ENCODE peak calls at places on chromosomes 12 and 14, in ten cellular contexts. J is brain microvascular endothelial cell, D is lower leg skin, S is bronchial epithelial cell, Q is GM13976, Z is left lung, M is IMR-90, W is foreskin keratinocyte, H is psoas muscle, U is HFFc6. O is an unnamed sample.

GRCh38 chr12:25808604-25809003 is 149.9 kb upstream of the RASSF8 start:
- DNase-seq in J (no peak), D (no peak), S (no peak), Q (no peak), Z (no peak), M (no peak), W (no peak), H (no peak), U (no peak), O (no peak)

GRCh38 chr12:15621140-15621539 is 168.0 kb downstream of the EPS8 start:
- DNase-seq in J (no peak), D (no peak), S (no peak), Q (no peak), Z (no peak), M (no peak), W (no peak), H (no peak), U (no peak), O (no peak)

GRCh38 chr12:99427104-99427503 is 220.4 kb upstream of the GARIN6 start:
- DNase-seq in J (no peak), D (no peak), S (no peak), Q (no peak), Z (no peak), M (no peak), W (no peak), H (no peak), U (no peak), O (no peak)

GRCh38 chr12:75366629-75367028 is 24.3 kb upstream of the GLIPR1L2 start:
- DNase-seq in J (peak), D (no peak), S (no peak), Q (no peak), Z (no peak), M (peak), W (no peak), H (no peak), U (no peak), O (no peak)

GRCh38 chr14:81511110-81511900 is 22.3 kb downstream of the SEL1L start:
- DNase-seq in J (no peak), D (no peak), S (no peak), Q (no peak), Z (no peak), M (no peak), W (no peak), H (no peak), U (no peak), O (no peak)

GRCh38 chr14:44962573-44963528 is 861 bp downstream of the TOGARAM1 start:
- DNase-seq in J (peak), D (peak), S (peak), Q (no peak), Z (peak), M (peak), W (peak), H (peak), U (peak), O (no peak)

GRCh38 chr14:93953263-93953662 is 23.1 kb downstream of the ASB2 start:
- DNase-seq in J (no peak), D (no peak), S (no peak), Q (peak), Z (no peak), M (no peak), W (no peak), H (no peak), U (no peak), O (no peak)

GRCh38 chr14:65412881-65413738 is 580 bp downstream of the FUT8 start:
- DNase-seq in J (peak), D (peak), S (peak), Q (peak), Z (peak), M (peak), W (peak), H (peak), U (peak), O (no peak)

GRCh38 chr12:66020481-66020880 is 110.1 kb downstream of the LLPH start:
- DNase-seq in J (no peak), D (no peak), S (no peak), Q (no peak), Z (no peak), M (no peak), W (no peak), H (no peak), U (no peak), O (no peak)

GRCh38 chr12:117063162-117063911 is 35.9 kb downstream of the TESC start:
- DNase-seq in J (no peak), D (no peak), S (no peak), Q (peak), Z (peak), M (no peak), W (no peak), H (no peak), U (no peak), O (no peak)

GRCh38 chr12:5073054-5073453 is 29.4 kb downstream of the KCNA5 start:
- DNase-seq in J (no peak), D (no peak), S (no peak), Q (no peak), Z (no peak), M (no peak), W (no peak), H (no peak), U (no peak), O (no peak)

GRCh38 chr12:89306827-89307498 is 45.3 kb downstream of the DUSP6 start:
- DNase-seq in J (no peak), D (no peak), S (peak), Q (no peak), Z (no peak), M (no peak), W (peak), H (no peak), U (no peak), O (no peak)

GRCh38 chr14:102498005-102498677 is 11.4 kb downstream of the ANKRD9 start:
- DNase-seq in J (no peak), D (no peak), S (no peak), Q (no peak), Z (no peak), M (no peak), W (no peak), H (peak), U (no peak), O (no peak)
- TF ChIP-seq CTCF in J (peak), D (no peak), S (peak), Q (no peak), Z (no peak), M (no peak), W (peak), H (peak), U (peak), O (no peak)

GRCh38 chr14:22875003-22875747 is 3.6 kb downstream of the LRP10 start:
- DNase-seq in J (no peak), D (no peak), S (no peak), Q (no peak), Z (no peak), M (no peak), W (no peak), H (no peak), U (no peak), O (no peak)

GRCh38 chr14:22870811-22871199 is 735 bp upstream of the LRP10 start:
- DNase-seq in J (no peak), D (no peak), S (no peak), Q (no peak), Z (no peak), M (no peak), W (no peak), H (no peak), U (no peak), O (no peak)

GRCh38 chr14:22871200-22871961 is at the start of gene LRP10:
- DNase-seq in J (peak), D (peak), S (peak), Q (peak), Z (peak), M (peak), W (peak), H (peak), U (peak), O (no peak)

GRCh38 chr14:22871962-22872832 is 657 bp downstream of the LRP10 start:
- DNase-seq in J (peak), D (peak), S (peak), Q (peak), Z (peak), M (peak), W (peak), H (peak), U (peak), O (peak)

GRCh38 chr14:22872833-22873520 is 1.4 kb downstream of the LRP10 start:
- DNase-seq in J (no peak), D (no peak), S (peak), Q (no peak), Z (no peak), M (no peak), W (no peak), H (no peak), U (peak), O (no peak)
- TF ChIP-seq CTCF in J (no peak), D (no peak), S (no peak), Q (no peak), Z (no peak), M (no peak), W (no peak), H (no peak), U (peak), O (peak)

DNA sequence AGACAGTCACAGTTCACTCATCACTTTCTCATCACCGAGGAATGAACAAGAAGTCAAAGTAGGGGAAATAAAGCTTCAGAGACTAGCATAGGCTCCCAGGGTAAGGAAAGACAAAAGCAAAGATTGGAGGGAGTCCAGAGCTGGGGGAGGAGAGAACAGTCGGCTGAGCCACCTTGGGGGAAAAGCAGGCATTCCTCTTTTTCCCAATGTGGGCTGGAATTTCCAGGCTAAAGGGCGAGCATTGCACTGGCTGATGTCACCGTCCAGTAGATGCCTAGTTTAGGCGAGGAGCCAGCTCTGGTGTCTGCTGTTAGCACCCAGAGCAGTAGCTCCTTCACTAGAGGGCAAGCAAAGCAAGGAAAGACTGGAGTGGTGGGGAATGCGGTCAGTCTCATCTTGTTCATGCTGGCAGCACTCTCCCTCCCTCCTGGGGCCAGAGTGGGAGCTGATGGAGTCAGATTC is 8.5 kb upstream of the KRT75 start:
- DNase-seq in J (peak), D (peak), S (peak), Q (peak), Z (no peak), M (peak), W (peak), H (no peak), U (peak), O (no peak)
- TF ChIP-seq CTCF in J (peak), D (no peak), S (peak), Q (no peak), Z (no peak), M (no peak), W (peak), H (no peak), U (peak), O (no peak)

DNA sequence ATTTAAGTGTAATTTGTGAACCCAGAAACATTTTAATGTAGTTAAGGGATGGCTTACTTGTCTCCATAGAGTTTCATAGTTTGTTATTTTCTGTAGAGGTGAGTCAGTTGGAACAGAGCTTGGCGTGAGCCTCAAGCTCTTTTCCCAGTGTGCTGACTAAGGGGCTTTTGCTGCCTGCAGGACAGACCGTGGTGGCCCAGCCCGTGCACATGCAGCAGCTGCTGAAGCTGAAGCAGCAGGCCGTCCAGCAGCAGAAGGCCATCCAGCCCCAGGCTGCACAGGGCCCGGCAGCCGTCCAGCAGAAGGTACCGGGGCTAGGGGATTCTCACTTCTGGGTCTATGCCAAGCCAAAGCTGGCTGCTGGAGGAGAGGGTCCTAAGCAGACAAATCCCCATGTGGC is 76.9 kb downstream of the DDX51 start:
- DNase-seq in J (no peak), D (no peak), S (no peak), Q (no peak), Z (no peak), M (peak), W (no peak), H (no peak), U (no peak), O (no peak)
- TF ChIP-seq CTCF in J (no peak), D (no peak), S (no peak), Q (no peak), Z (no peak), M (no peak), W (no peak), H (no peak), U (no peak), O (no peak)

DNA sequence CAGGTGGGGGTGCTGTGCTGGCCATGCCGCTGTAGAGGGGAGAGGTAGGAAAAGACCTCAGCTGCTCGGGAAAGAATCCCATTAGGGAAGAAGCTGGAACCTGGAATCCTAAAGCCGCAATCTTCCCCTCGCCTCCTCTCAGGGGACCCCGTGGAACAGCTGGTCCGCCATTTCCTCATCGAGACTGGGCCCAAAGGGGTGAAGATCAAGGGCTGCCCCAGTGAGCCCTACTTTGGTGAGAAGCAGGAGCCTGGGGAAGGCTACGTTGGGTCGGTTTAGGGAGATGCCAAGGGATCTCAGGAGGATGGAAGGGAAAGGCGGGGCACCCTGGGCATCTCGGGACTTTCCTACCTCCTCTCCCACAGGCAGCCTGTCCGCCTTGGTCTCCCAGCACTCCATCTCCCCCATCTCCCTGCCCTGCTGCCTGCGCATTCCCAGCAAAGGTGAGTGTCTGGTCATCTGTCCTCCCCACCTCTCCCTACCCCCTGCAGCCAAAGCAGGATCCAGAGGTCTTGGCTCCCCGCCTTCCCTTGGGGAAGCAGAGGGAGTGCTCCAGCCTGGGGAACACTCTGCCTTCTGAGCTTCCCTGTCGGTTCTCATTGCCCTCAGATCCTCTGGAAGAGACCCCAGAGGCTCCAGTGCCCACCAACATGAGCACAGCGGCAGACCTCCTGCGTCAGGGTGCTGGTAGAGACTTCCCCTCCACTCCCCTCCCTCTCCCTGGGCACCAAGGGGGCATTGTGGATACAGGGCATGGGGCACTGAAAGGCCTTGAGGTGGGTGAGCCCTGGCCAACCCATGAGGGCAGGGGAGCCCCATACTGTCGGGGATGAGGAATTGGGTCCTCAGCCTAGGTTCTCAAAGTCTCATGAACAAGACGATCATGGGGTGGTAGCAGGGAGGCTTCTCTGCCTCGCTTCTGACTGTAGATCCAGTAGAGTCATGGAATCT is 12.4 kb downstream of the TNS2 start:
- DNase-seq in J (no peak), D (peak), S (no peak), Q (no peak), Z (peak), M (no peak), W (no peak), H (peak), U (no peak), O (no peak)
- TF ChIP-seq CTCF in J (no peak), D (no peak), S (no peak), Q (no peak), Z (no peak), M (no peak), W (no peak), H (no peak), U (no peak), O (no peak)

GRCh38 chr12:108787539-108787938 is 56.2 kb upstream of the CORO1C start:
- DNase-seq in J (no peak), D (no peak), S (no peak), Q (no peak), Z (no peak), M (no peak), W (no peak), H (no peak), U (no peak), O (no peak)
- TF ChIP-seq CTCF in J (no peak), D (no peak), S (no peak), Q (no peak), Z (no peak), M (no peak), W (no peak), H (no peak), U (no peak), O (no peak)

GRCh38 chr12:111505601-111506036 is 93.5 kb downstream of the ATXN2 start:
- DNase-seq in J (no peak), D (no peak), S (no peak), Q (no peak), Z (no peak), M (no peak), W (no peak), H (no peak), U (peak), O (no peak)
- TF ChIP-seq CTCF in J (no peak), D (no peak), S (no peak), Q (no peak), Z (no peak), M (no peak), W (no peak), H (no peak), U (peak), O (no peak)

DNA sequence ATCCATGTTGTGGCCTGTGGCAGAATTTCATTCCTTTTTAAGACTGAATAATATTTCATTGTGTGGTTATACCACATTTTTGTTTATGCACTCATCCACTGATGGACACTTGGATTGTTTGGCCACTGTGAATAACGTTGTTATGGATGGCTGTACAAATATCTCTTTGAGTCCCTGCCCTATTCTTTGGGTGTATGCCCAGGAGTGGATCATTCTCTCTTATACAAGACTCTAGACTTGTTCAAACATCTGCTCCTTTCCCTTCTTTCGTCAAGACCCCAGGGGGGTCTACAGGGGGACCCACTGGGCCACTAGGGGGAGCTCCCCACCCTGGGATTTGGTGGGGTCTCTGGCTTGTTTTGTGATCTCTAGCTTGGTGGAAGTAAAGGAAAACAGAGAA is 77.4 kb downstream of the FBXL14 start:
- DNase-seq in J (peak), D (no peak), S (peak), Q (no peak), Z (no peak), M (peak), W (peak), H (no peak), U (peak), O (no peak)
- TF ChIP-seq CTCF in J (peak), D (no peak), S (peak), Q (peak), Z (no peak), M (peak), W (peak), H (peak), U (peak), O (peak)

GRCh38 chr12:107277850-107278249 is 184.5 kb upstream of the CRY1 start:
- DNase-seq in J (peak), D (no peak), S (peak), Q (no peak), Z (no peak), M (peak), W (peak), H (no peak), U (no peak), O (no peak)
- TF ChIP-seq CTCF in J (no peak), D (no peak), S (no peak), Q (no peak), Z (no peak), M (no peak), W (no peak), H (no peak), U (no peak), O (no peak)